ENCODE peak calls at places on chromosome 3, in six cellular contexts. E, G, S, Y, P and C are unnamed samples.

GRCh38 chr3:24249523-24249922 is 245.1 kb downstream of the THRB start:
- DNase-seq in P (no peak), S (no peak), E (no peak), G (no peak), Y (no peak), C (no peak)

GRCh38 chr3:40891186-40891585 is 308.1 kb upstream of the CTNNB1 start:
- DNase-seq in P (no peak), E (no peak), G (no peak), Y (no peak), S (no peak), C (no peak)

GRCh38 chr3:171936231-171936841 is 93.2 kb downstream of the TMEM212 start:
- DNase-seq in P (peak), E (no peak), Y (no peak), S (no peak), G (no peak), C (no peak)

GRCh38 chr3:47152578-47152977 is 11.3 kb downstream of the SETD2 start:
- DNase-seq in P (no peak), S (no peak), G (no peak), E (no peak), Y (no peak), C (no peak)

GRCh38 chr3:29329986-29330514 is 49.2 kb downstream of the RBMS3 start:
- DNase-seq in S (no peak), Y (no peak), G (no peak), P (no peak), E (no peak), C (no peak)

GRCh38 chr3:144109944-144110343 is 138.3 kb downstream of the DIPK2A start:
- DNase-seq in G (no peak), E (no peak), S (no peak), P (peak), Y (no peak), C (no peak)

GRCh38 chr3:99579246-99579645 is 59.1 kb upstream of the COL8A1 start:
- DNase-seq in S (no peak), Y (no peak), P (peak), E (no peak), G (no peak), C (no peak)

GRCh38 chr3:52813810-52814209 is 16.7 kb downstream of the ITIH4 start:
- DNase-seq in Y (no peak), P (no peak), E (no peak), G (no peak), S (no peak), C (no peak)

GRCh38 chr3:192303235-192303634 is 424.1 kb downstream of the FGF12 start:
- DNase-seq in P (no peak), E (peak), S (no peak), G (no peak), Y (no peak), C (no peak)

GRCh38 chr3:157614896-157615295 is 111.7 kb upstream of the VEPH1 start:
- DNase-seq in S (no peak), Y (no peak), P (no peak), G (no peak), E (no peak), C (no peak)

GRCh38 chr3:115280531-115280930 is 133.4 kb upstream of the ZBTB20 start:
- DNase-seq in P (no peak), Y (no peak), G (no peak), E (no peak), S (no peak), C (no peak)

GRCh38 chr3:42819351-42819965 is 10.2 kb downstream of the ACKR2 start:
- DNase-seq in Y (peak), G (no peak), S (peak), E (peak), P (no peak), C (no peak)

GRCh38 chr3:159884661-159885402 is 103.8 kb upstream of the IL12A start:
- DNase-seq in E (peak), P (no peak), G (no peak), Y (peak), S (no peak), C (no peak)

GRCh38 chr3:173465112-173465511 is 67.6 kb downstream of the NLGN1 start:
- DNase-seq in P (peak), G (no peak), S (no peak), Y (no peak), E (no peak), C (peak)

GRCh38 chr3:72797773-72798543 is 50.3 kb downstream of the SHQ1 start:
- DNase-seq in E (no peak), P (peak), S (peak), Y (no peak), G (no peak), C (peak)

GRCh38 chr3:101466465-101467309 is 46.3 kb downstream of the SENP7 start:
- DNase-seq in Y (peak), G (peak), S (no peak), P (no peak), E (no peak), C (no peak)

GRCh38 chr3:102053375-102053989 is 204.2 kb downstream of the NFKBIZ start:
- DNase-seq in E (no peak), S (no peak), P (peak), G (no peak), Y (no peak), C (no peak)

GRCh38 chr3:167650459-167650858 is 3.3 kb downstream of the WDR49 start:
- DNase-seq in Y (no peak), P (no peak), S (no peak), E (no peak), G (no peak), C (no peak)

GRCh38 chr3:87691109-87691508 is 367.7 kb downstream of the CGGBP1 start:
- DNase-seq in S (no peak), G (no peak), E (no peak), Y (no peak), P (no peak), C (no peak)

GRCh38 chr3:73451276-73451973 is 173.3 kb downstream of the PDZRN3 start:
- DNase-seq in E (no peak), G (no peak), Y (peak), S (no peak), P (no peak), C (no peak)

GRCh38 chr3:46947981-46948791 is 28.4 kb downstream of the CCDC12 start:
- DNase-seq in Y (no peak), G (peak), P (no peak), S (peak), E (no peak), C (no peak)

GRCh38 chr3:23079976-23080375 is 123.2 kb upstream of the UBE2E2 start:
- DNase-seq in G (no peak), Y (no peak), E (peak), P (no peak), S (no peak), C (no peak)

GRCh38 chr3:43178891-43179366 is 73.0 kb upstream of the POMGNT2 start:
- DNase-seq in G (no peak), E (no peak), Y (no peak), S (no peak), P (no peak), C (no peak)

GRCh38 chr3:102715030-102715697 is 280.3 kb downstream of the ZPLD1 start:
- DNase-seq in P (no peak), E (no peak), G (no peak), S (no peak), Y (no peak), C (no peak)

GRCh38 chr3:22012471-22012870 is 261.5 kb upstream of the ZNF385D start:
- DNase-seq in G (no peak), S (no peak), E (no peak), P (no peak), Y (no peak), C (no peak)

GRCh38 chr3:46276497-46277099 is 34.3 kb downstream of the CCR3 start:
- DNase-seq in P (no peak), Y (peak), S (no peak), E (peak), G (peak), C (peak)

GRCh38 chr3:46231323-46231722 is 10.9 kb upstream of the CCR3 start:
- DNase-seq in Y (no peak), P (no peak), G (no peak), E (no peak), S (no peak), C (no peak)

GRCh38 chr3:38002291-38002876 is 11.8 kb downstream of the VILL start:
- DNase-seq in G (no peak), Y (no peak), S (no peak), P (no peak), E (no peak), C (no peak)

GRCh38 chr3:8593022-8593817 is 51.4 kb downstream of the SSUH2 start:
- DNase-seq in E (no peak), P (no peak), G (no peak), S (no peak), Y (no peak), C (no peak)